ENCODE peak calls at places on chromosome 6, in seven cellular contexts. U is heart left ventricle, L is endothelial cell of umbilical vein, J is K562, K is tibial nerve, X is HepG2, H is stomach. Y is an unnamed sample.

GRCh38 chr6:153108320-153108719 is 22.8 kb downstream of the RGS17 start:
- DNase-seq in U (no peak), L (peak; percentile 44), J (no peak), K (no peak), X (no peak), H (no peak), Y (no peak)

GRCh38 chr6:19311786-19312185 is 525.4 kb upstream of the ID4 start:
- DNase-seq in U (no peak), L (no peak), J (no peak), K (no peak), X (no peak), H (no peak), Y (no peak)

GRCh38 chr6:158835616-158836221 is 16.6 kb upstream of the EZR start:
- DNase-seq in U (peak; percentile 70), L (no peak), J (peak; percentile 92), K (no peak), X (peak; percentile 40), H (peak; percentile 85), Y (no peak)

GRCh38 chr6:29813809-29814208 is 13.8 kb upstream of the HLA-G start:
- DNase-seq in U (no peak), L (no peak), J (peak; percentile 69), K (no peak), X (peak; percentile 17), H (no peak), Y (peak; percentile 62)

GRCh38 chr6:328184-328670 is 35.9 kb downstream of the DUSP22 start:
- DNase-seq in U (no peak), L (peak; percentile 32), J (no peak), K (peak; percentile 83), X (no peak), H (no peak), Y (peak; percentile 75)

GRCh38 chr6:150666071-150666470 is 66.4 kb downstream of the PLEKHG1 start:
- DNase-seq in U (peak; percentile 40), L (no peak), J (no peak), K (peak; percentile 56), X (no peak), H (no peak), Y (no peak)

GRCh38 chr6:166726193-166726592 is 99.1 kb upstream of the RPS6KA2 start:
- DNase-seq in U (no peak), L (no peak), J (no peak), K (no peak), X (no peak), H (no peak), Y (no peak)

GRCh38 chr6:79469381-79470246 is 67.6 kb downstream of the LCA5 start:
- DNase-seq in U (no peak), L (no peak), J (no peak), K (no peak), X (no peak), H (no peak), Y (no peak)

GRCh38 chr6:13407709-13408695 is 79.4 kb downstream of the GFOD1 start:
- DNase-seq in U (no peak), L (no peak), J (peak; percentile 82), K (peak; percentile 60), X (peak; percentile 100), H (peak; percentile 32), Y (peak; percentile 98)

GRCh38 chr6:3233321-3233720 is 5.9 kb upstream of the TUBB2B start:
- DNase-seq in U (no peak), L (no peak), J (no peak), K (no peak), X (no peak), H (no peak), Y (no peak)

GRCh38 chr6:46014511-46015118 is 1.0 kb downstream of the CLIC5 start:
- DNase-seq in U (peak; percentile 59), L (no peak), J (no peak), K (no peak), X (no peak), H (no peak), Y (peak; percentile 7)

GRCh38 chr6:21228411-21228810 is 365.1 kb upstream of the SOX4 start:
- DNase-seq in U (no peak), L (no peak), J (no peak), K (no peak), X (no peak), H (no peak), Y (no peak)

GRCh38 chr6:119240257-119241123 is 109.1 kb downstream of the MAN1A1 start:
- DNase-seq in U (no peak), L (no peak), J (no peak), K (no peak), X (no peak), H (no peak), Y (no peak)

GRCh38 chr6:122619309-122619708 is 9.1 kb downstream of the PKIB start:
- DNase-seq in U (no peak), L (no peak), J (no peak), K (no peak), X (no peak), H (no peak), Y (no peak)

GRCh38 chr6:13038315-13039261 is 289.7 kb downstream of the TBC1D7 start:
- DNase-seq in U (peak; percentile 43), L (peak; percentile 41), J (no peak), K (peak; percentile 27), X (no peak), H (peak; percentile 36), Y (peak; percentile 45)

GRCh38 chr6:75819776-75820487 is 70.9 kb downstream of the MYO6 start:
- DNase-seq in U (no peak), L (no peak), J (no peak), K (no peak), X (no peak), H (no peak), Y (no peak)

GRCh38 chr6:27865952-27866369 is 46.2 kb downstream of the OR2B2 start:
- DNase-seq in U (no peak), L (no peak), J (peak; percentile 47), K (no peak), X (no peak), H (no peak), Y (peak; percentile 84)

GRCh38 chr6:133568970-133569889 is 319.7 kb upstream of the TCF21 start:
- DNase-seq in U (no peak), L (peak; percentile 56), J (peak; percentile 63), K (peak; percentile 48), X (peak; percentile 51), H (no peak), Y (peak; percentile 25)

GRCh38 chr6:36268478-36269248 is 1.2 kb upstream of the PNPLA1 start:
- DNase-seq in U (no peak), L (no peak), J (no peak), K (no peak), X (no peak), H (peak; percentile 44), Y (no peak)

GRCh38 chr6:45965787-45966186 is 49.9 kb downstream of the CLIC5 start:
- DNase-seq in U (no peak), L (no peak), J (no peak), K (no peak), X (no peak), H (no peak), Y (no peak)

GRCh38 chr6:142416179-142416578 is 114.4 kb downstream of the ADGRG6 start:
- DNase-seq in U (no peak), L (peak; percentile 93), J (no peak), K (no peak), X (no peak), H (no peak), Y (no peak)

GRCh38 chr6:36493859-36494258 is 51.1 kb downstream of the KCTD20 start:
- DNase-seq in U (no peak), L (no peak), J (no peak), K (no peak), X (peak; percentile 88), H (no peak), Y (peak; percentile 91)

DNA sequence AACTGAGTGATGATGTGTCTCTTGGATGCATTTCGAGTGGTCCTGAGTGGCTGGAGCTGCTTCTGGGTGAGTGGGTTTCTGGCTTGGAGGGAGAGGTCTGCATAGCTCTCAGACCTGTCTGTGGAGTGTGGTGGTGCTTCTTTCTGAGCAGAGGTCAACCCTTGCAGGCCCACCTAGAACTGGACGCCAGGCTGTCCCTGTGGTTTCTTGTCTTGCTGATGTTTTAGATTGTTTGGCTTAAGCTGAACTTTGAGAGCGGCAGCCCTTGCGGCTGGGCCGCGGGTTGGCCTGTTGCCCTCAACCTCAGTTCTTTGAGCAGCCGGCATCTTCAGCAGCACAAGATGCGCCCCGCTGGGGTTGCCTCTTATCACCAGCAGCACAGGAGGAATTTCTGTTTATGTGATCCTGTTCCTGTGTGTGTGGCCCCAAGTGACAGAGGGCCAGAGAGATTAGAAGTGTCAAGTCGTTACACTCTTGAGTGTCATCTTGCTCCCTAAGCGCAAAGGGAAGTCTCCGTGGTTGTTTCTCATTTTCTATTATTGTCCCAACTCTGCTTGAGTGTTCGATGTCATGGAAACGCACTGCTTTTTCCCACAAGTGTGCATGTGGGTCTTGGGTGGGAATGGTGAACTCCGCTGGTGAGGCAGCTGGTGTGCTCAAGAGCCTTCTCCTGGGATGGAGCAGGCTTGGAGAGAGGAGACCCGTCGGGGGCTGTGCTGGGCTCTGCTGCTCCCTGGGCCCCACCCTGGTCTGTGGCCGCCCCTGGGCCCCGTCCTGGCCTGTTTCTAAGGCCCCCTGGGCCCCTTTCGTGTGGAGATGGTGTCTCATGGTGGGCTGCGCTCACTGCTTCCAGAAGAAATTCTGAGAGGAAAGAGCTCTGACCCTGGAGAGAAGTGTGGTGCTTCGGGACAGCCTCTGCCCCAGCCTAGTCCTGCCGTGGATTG is 20.1 kb upstream of the SLC22A1 start:
- DNase-seq in U (no peak), L (no peak), J (peak; percentile 99), K (no peak), X (no peak), H (no peak), Y (no peak)
- TF ChIP-seq POLR2A in U (no peak), L (no peak), J (no peak), K (no peak), X (no peak), H (no peak), Y (no peak)

DNA sequence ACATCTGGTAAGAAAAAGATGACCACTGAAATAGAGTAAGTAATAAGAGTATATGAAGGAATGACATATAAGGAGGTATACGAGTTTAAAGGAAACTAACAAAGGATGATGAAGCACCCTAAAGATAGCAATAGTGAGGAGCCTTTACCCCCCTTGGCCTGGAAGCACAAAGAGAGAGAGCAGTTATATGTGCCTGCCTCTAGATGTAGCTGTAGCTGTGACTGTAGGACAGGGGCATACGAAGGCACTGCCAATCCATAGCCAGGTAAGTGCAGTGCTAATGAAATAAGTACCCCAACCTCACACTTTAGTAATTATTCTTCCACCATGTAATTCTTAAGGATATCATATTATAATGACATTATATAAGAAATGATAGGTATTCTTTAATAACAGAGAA is 90.1 kb upstream of the FKBP1C start:
- DNase-seq in U (no peak), L (no peak), J (no peak), K (no peak), X (peak; percentile 19), H (no peak), Y (peak; percentile 6)
- TF ChIP-seq CTCF in U (no peak), L (no peak), J (no peak), K (no peak), X (peak; percentile 53), H (no peak), Y (peak; percentile 4)

DNA sequence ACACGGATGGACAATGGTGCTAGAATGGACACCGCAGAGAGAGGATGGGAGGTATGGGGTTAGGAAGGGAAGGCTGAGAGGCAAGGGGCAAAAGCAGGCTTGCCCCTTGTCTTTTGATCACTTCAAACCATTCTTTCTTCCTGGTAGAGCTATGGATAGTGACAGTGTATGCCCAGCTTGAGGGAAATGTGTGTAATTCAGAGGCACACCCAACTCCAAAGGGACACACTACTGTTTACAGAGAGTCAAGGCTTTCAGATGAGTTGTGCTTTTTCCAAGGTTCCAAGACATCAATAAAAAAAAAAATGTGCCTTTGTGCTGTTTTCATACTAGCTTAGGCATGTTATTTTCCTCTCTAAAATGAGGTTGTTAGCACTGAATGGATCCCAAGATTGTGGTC is 185.0 kb downstream of the MCHR2 start:
- DNase-seq in U (no peak), L (no peak), J (no peak), K (no peak), X (no peak), H (no peak), Y (no peak)
- TF ChIP-seq POLR2A in U (no peak), L (no peak), J (no peak), K (no peak), X (no peak), H (no peak), Y (no peak)

GRCh38 chr6:138289739-138290138 is 71.4 kb upstream of the PBOV1 start:
- DNase-seq in U (no peak), L (no peak), J (peak; percentile 11), K (no peak), X (peak; percentile 47), H (peak; percentile 38), Y (peak; percentile 32)
- TF ChIP-seq CTCF in U (peak; percentile 30), L (peak; percentile 8), J (peak; percentile 57), K (no peak), X (peak; percentile 86), H (peak; percentile 22), Y (peak; percentile 21)

Y was measured in NB4.